ENCODE peak calls at places on chromosomes 12 and 14, in nine cellular contexts. One of them, this sample, is unnamed. For H3K4me1 and H3K36me3, the result is how much of the 10 kb centered on the place peaks cover.

GRCh38 chr12:122086641-122087285 is 8.2 kb downstream of the MLXIP start:
- DNase-seq in fibroblast of lung: no peak
- DNase-seq in heart left ventricle: no peak
- DNase-seq in psoas muscle: no peak
- DNase-seq in mesendoderm: no peak
- DNase-seq in Peyer's patch: no peak
- DNase-seq in mammary epithelial cell: no peak
- DNase-seq in left lung: no peak
- DNase-seq in neuronal stem cell: no peak
- DNase-seq in this sample: no peak

GRCh38 chr12:2924019-2924418 is 33.3 kb downstream of the TULP3 start:
- DNase-seq in fibroblast of lung: peak
- DNase-seq in left lung: no peak
- DNase-seq in psoas muscle: peak
- DNase-seq in neuronal stem cell: no peak
- DNase-seq in mammary epithelial cell: peak
- DNase-seq in heart left ventricle: no peak
- DNase-seq in mesendoderm: no peak
- DNase-seq in Peyer's patch: no peak
- DNase-seq in this sample: no peak

GRCh38 chr12:118840399-118840798 is 140.9 kb upstream of the SRRM4 start:
- DNase-seq in heart left ventricle: no peak
- DNase-seq in neuronal stem cell: no peak
- DNase-seq in fibroblast of lung: no peak
- DNase-seq in mesendoderm: peak
- DNase-seq in psoas muscle: no peak
- DNase-seq in mammary epithelial cell: no peak
- DNase-seq in left lung: no peak
- DNase-seq in Peyer's patch: no peak
- DNase-seq in this sample: no peak

GRCh38 chr14:89445252-89445973 is 28.4 kb upstream of the FOXN3 start:
- DNase-seq in heart left ventricle: no peak
- DNase-seq in mesendoderm: no peak
- DNase-seq in psoas muscle: no peak
- DNase-seq in fibroblast of lung: no peak
- DNase-seq in mammary epithelial cell: no peak
- DNase-seq in Peyer's patch: no peak
- DNase-seq in left lung: no peak
- DNase-seq in neuronal stem cell: no peak
- DNase-seq in this sample: no peak

GRCh38 chr12:128056299-128056885 is 210.6 kb upstream of the TMEM132C start:
- DNase-seq in fibroblast of lung: no peak
- DNase-seq in Peyer's patch: no peak
- DNase-seq in psoas muscle: no peak
- DNase-seq in mammary epithelial cell: no peak
- DNase-seq in neuronal stem cell: no peak
- DNase-seq in mesendoderm: peak
- DNase-seq in left lung: no peak
- DNase-seq in heart left ventricle: no peak
- DNase-seq in this sample: no peak

GRCh38 chr12:92393504-92393903 is 247.9 kb upstream of the BTG1 start:
- DNase-seq in mammary epithelial cell: no peak
- DNase-seq in psoas muscle: no peak
- DNase-seq in left lung: no peak
- DNase-seq in neuronal stem cell: no peak
- DNase-seq in mesendoderm: no peak
- DNase-seq in Peyer's patch: no peak
- DNase-seq in heart left ventricle: no peak
- DNase-seq in fibroblast of lung: no peak
- DNase-seq in this sample: no peak

GRCh38 chr12:53820503-53820902 is 68.7 kb upstream of the CISTR start:
- DNase-seq in psoas muscle: no peak
- DNase-seq in mesendoderm: peak
- DNase-seq in mammary epithelial cell: peak
- DNase-seq in fibroblast of lung: peak
- DNase-seq in heart left ventricle: no peak
- DNase-seq in Peyer's patch: no peak
- DNase-seq in neuronal stem cell: no peak
- DNase-seq in left lung: no peak
- DNase-seq in this sample: no peak

GRCh38 chr14:93132472-93133065 is 16.8 kb upstream of the ITPK1 start:
- DNase-seq in mammary epithelial cell: no peak
- DNase-seq in Peyer's patch: peak
- DNase-seq in heart left ventricle: peak
- DNase-seq in fibroblast of lung: peak
- DNase-seq in psoas muscle: no peak
- DNase-seq in neuronal stem cell: no peak
- DNase-seq in left lung: no peak
- DNase-seq in mesendoderm: peak
- DNase-seq in this sample: no peak

DNA sequence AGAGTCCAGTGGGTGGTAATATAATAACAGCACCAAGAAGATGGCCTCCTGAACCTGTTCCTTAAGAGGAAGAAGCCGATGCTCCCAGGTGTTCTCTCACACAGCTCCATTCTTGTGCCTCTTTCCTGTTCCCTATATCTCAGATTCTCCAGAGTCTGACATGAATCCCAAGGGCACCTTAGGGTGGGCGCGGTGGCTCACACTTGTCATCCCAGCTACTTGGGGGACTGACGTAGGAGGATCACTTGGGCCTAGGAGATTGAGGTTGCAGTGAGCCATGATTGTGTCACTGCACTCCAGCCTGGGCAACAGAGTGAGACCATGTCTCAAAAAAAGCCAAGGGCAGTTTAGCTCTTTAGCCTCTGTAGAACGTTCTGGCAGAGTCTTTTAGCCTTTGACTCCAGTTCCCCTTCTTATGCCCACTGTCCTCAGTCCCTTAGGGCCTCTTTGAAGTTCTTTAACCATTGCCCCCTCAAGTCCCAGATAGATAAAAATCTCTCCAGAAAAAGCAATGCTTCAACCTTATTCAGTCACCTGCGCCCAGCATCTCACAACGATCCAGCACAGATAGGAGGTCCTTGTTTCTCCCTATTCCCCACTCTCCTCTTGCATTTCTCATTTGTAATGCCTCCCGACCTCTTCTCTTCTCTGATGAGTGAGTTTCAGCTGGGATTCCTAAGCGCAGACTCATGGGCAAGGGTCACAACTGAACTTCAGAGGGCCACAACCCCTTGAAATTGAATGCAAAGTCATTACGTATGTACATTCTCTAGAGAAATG is 4.7 kb downstream of the CCDC184 start:
- DNase-seq in mesendoderm: no peak
- DNase-seq in Peyer's patch: no peak
- DNase-seq in heart left ventricle: no peak
- DNase-seq in psoas muscle: no peak
- DNase-seq in left lung: no peak
- DNase-seq in neuronal stem cell: no peak
- DNase-seq in mammary epithelial cell: no peak
- DNase-seq in fibroblast of lung: no peak
- DNase-seq in this sample: no peak
- H3K4me1 ChIP-seq in mesendoderm: under half
- H3K4me1 ChIP-seq in Peyer's patch: under half
- H3K4me1 ChIP-seq in heart left ventricle: under half
- H3K4me1 ChIP-seq in psoas muscle: under half
- H3K4me1 ChIP-seq in left lung: under half
- H3K4me1 ChIP-seq in neuronal stem cell: under half
- H3K4me1 ChIP-seq in mammary epithelial cell: under half
- H3K4me1 ChIP-seq in fibroblast of lung: under half
- H3K4me1 ChIP-seq in this sample: under half

GRCh38 chr14:103436533-103436932 is 51.3 kb downstream of the MARK3 start:
- DNase-seq in mesendoderm: no peak
- DNase-seq in left lung: no peak
- DNase-seq in neuronal stem cell: no peak
- DNase-seq in Peyer's patch: no peak
- DNase-seq in mammary epithelial cell: peak
- DNase-seq in fibroblast of lung: peak
- DNase-seq in heart left ventricle: no peak
- DNase-seq in psoas muscle: no peak
- DNase-seq in this sample: no peak

GRCh38 chr14:103432627-103433026 is 47.4 kb downstream of the MARK3 start:
- DNase-seq in heart left ventricle: no peak
- DNase-seq in psoas muscle: no peak
- DNase-seq in Peyer's patch: no peak
- DNase-seq in mesendoderm: no peak
- DNase-seq in neuronal stem cell: no peak
- DNase-seq in fibroblast of lung: no peak
- DNase-seq in left lung: no peak
- DNase-seq in mammary epithelial cell: no peak
- DNase-seq in this sample: no peak

GRCh38 chr14:103434868-103435442 is 49.7 kb downstream of the MARK3 start:
- DNase-seq in psoas muscle: no peak
- DNase-seq in fibroblast of lung: no peak
- DNase-seq in left lung: no peak
- DNase-seq in mesendoderm: no peak
- DNase-seq in neuronal stem cell: no peak
- DNase-seq in heart left ventricle: no peak
- DNase-seq in Peyer's patch: no peak
- DNase-seq in mammary epithelial cell: no peak
- DNase-seq in this sample: no peak

GRCh38 chr14:103428732-103429556 is 43.7 kb downstream of the MARK3 start:
- DNase-seq in Peyer's patch: no peak
- DNase-seq in psoas muscle: no peak
- DNase-seq in heart left ventricle: no peak
- DNase-seq in mesendoderm: no peak
- DNase-seq in mammary epithelial cell: no peak
- DNase-seq in left lung: no peak
- DNase-seq in neuronal stem cell: no peak
- DNase-seq in fibroblast of lung: no peak
- DNase-seq in this sample: no peak

GRCh38 chr14:103433902-103434563 is 48.8 kb downstream of the MARK3 start:
- DNase-seq in mesendoderm: no peak
- DNase-seq in psoas muscle: no peak
- DNase-seq in Peyer's patch: no peak
- DNase-seq in neuronal stem cell: no peak
- DNase-seq in mammary epithelial cell: no peak
- DNase-seq in fibroblast of lung: no peak
- DNase-seq in heart left ventricle: no peak
- DNase-seq in left lung: no peak
- DNase-seq in this sample: no peak
- H3K36me3 ChIP-seq in mesendoderm: under half
- H3K36me3 ChIP-seq in psoas muscle: under half
- H3K36me3 ChIP-seq in Peyer's patch: under half
- H3K36me3 ChIP-seq in neuronal stem cell: half or more
- H3K36me3 ChIP-seq in mammary epithelial cell: under half
- H3K36me3 ChIP-seq in fibroblast of lung: under half
- H3K36me3 ChIP-seq in heart left ventricle: under half
- H3K36me3 ChIP-seq in left lung: under half
- H3K36me3 ChIP-seq in this sample: under half

GRCh38 chr14:99595034-99595433 is 9.0 kb downstream of the CCDC85C start:
- DNase-seq in left lung: no peak
- DNase-seq in psoas muscle: no peak
- DNase-seq in neuronal stem cell: no peak
- DNase-seq in Peyer's patch: no peak
- DNase-seq in mesendoderm: no peak
- DNase-seq in fibroblast of lung: no peak
- DNase-seq in heart left ventricle: no peak
- DNase-seq in mammary epithelial cell: no peak
- DNase-seq in this sample: no peak

GRCh38 chr14:99592394-99592793 is 11.6 kb downstream of the CCDC85C start:
- DNase-seq in psoas muscle: no peak
- DNase-seq in mammary epithelial cell: no peak
- DNase-seq in mesendoderm: no peak
- DNase-seq in Peyer's patch: no peak
- DNase-seq in left lung: no peak
- DNase-seq in fibroblast of lung: no peak
- DNase-seq in neuronal stem cell: no peak
- DNase-seq in heart left ventricle: no peak
- DNase-seq in this sample: no peak

GRCh38 chr14:99593971-99594841 is 9.8 kb downstream of the CCDC85C start:
- DNase-seq in heart left ventricle: no peak
- DNase-seq in fibroblast of lung: no peak
- DNase-seq in mammary epithelial cell: no peak
- DNase-seq in neuronal stem cell: no peak
- DNase-seq in Peyer's patch: no peak
- DNase-seq in left lung: no peak
- DNase-seq in psoas muscle: no peak
- DNase-seq in mesendoderm: no peak
- DNase-seq in this sample: no peak

GRCh38 chr14:99590746-99591555 is 13.1 kb downstream of the CCDC85C start:
- DNase-seq in mammary epithelial cell: no peak
- DNase-seq in fibroblast of lung: peak
- DNase-seq in psoas muscle: no peak
- DNase-seq in heart left ventricle: no peak
- DNase-seq in Peyer's patch: no peak
- DNase-seq in neuronal stem cell: no peak
- DNase-seq in left lung: no peak
- DNase-seq in mesendoderm: no peak
- DNase-seq in this sample: no peak

GRCh38 chr14:99592933-99593753 is 10.9 kb downstream of the CCDC85C start:
- DNase-seq in fibroblast of lung: no peak
- DNase-seq in left lung: no peak
- DNase-seq in mammary epithelial cell: no peak
- DNase-seq in heart left ventricle: no peak
- DNase-seq in psoas muscle: no peak
- DNase-seq in mesendoderm: no peak
- DNase-seq in Peyer's patch: no peak
- DNase-seq in neuronal stem cell: no peak
- DNase-seq in this sample: no peak
- H3K4me1 ChIP-seq in fibroblast of lung: under half
- H3K4me1 ChIP-seq in left lung: under half
- H3K4me1 ChIP-seq in mammary epithelial cell: under half
- H3K4me1 ChIP-seq in heart left ventricle: half or more
- H3K4me1 ChIP-seq in psoas muscle: under half
- H3K4me1 ChIP-seq in mesendoderm: under half
- H3K4me1 ChIP-seq in Peyer's patch: half or more
- H3K4me1 ChIP-seq in neuronal stem cell: under half
- H3K4me1 ChIP-seq in this sample: under half

GRCh38 chr12:6076776-6077700 is 47.4 kb downstream of the VWF start:
- DNase-seq in Peyer's patch: no peak
- DNase-seq in neuronal stem cell: no peak
- DNase-seq in psoas muscle: no peak
- DNase-seq in mesendoderm: no peak
- DNase-seq in mammary epithelial cell: no peak
- DNase-seq in fibroblast of lung: no peak
- DNase-seq in left lung: no peak
- DNase-seq in heart left ventricle: no peak
- DNase-seq in this sample: no peak

GRCh38 chr12:6076340-6076739 is 48.1 kb downstream of the VWF start:
- DNase-seq in left lung: no peak
- DNase-seq in heart left ventricle: no peak
- DNase-seq in Peyer's patch: no peak
- DNase-seq in psoas muscle: no peak
- DNase-seq in mammary epithelial cell: no peak
- DNase-seq in fibroblast of lung: no peak
- DNase-seq in neuronal stem cell: no peak
- DNase-seq in mesendoderm: no peak
- DNase-seq in this sample: no peak

GRCh38 chr12:6073426-6073825 is 51.0 kb downstream of the VWF start:
- DNase-seq in mesendoderm: no peak
- DNase-seq in mammary epithelial cell: no peak
- DNase-seq in left lung: no peak
- DNase-seq in neuronal stem cell: no peak
- DNase-seq in heart left ventricle: no peak
- DNase-seq in psoas muscle: no peak
- DNase-seq in Peyer's patch: no peak
- DNase-seq in fibroblast of lung: no peak
- DNase-seq in this sample: no peak

GRCh38 chr12:6074394-6074793 is 50.1 kb downstream of the VWF start:
- DNase-seq in left lung: no peak
- DNase-seq in Peyer's patch: no peak
- DNase-seq in heart left ventricle: no peak
- DNase-seq in mammary epithelial cell: no peak
- DNase-seq in mesendoderm: no peak
- DNase-seq in fibroblast of lung: no peak
- DNase-seq in neuronal stem cell: no peak
- DNase-seq in psoas muscle: no peak
- DNase-seq in this sample: no peak

DNA sequence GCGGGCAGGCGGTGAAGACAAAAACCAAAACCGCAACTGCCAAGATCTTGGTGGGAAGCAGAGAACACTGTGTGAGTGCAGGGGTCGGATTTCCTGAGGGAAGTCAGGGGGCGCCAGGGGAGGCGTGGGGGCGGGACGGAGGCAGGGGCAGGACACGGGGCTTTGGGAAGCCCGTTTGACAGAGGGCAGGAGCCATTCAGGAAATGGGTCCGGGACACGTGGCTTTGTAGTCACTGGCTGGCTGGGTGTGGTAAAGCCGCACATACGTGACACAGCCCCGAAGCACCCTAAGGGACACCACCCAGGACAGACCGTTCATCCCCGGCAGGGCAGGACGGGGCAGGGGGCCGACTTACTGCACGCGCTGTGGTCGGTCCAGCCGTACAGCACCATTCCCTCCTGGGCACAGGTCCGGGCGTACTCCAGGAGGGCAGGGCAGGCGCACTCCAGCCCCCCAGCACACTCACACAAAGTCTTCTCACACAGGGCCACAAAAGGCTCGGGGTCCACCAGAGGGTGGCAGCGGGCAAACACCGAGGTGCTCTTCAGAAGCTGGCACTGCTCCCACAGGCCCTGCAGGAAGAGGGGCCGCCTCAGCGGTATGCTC is 49.4 kb downstream of the VWF start:
- DNase-seq in mesendoderm: no peak
- DNase-seq in heart left ventricle: peak
- DNase-seq in mammary epithelial cell: no peak
- DNase-seq in psoas muscle: no peak
- DNase-seq in Peyer's patch: peak
- DNase-seq in fibroblast of lung: no peak
- DNase-seq in left lung: peak
- DNase-seq in neuronal stem cell: no peak
- DNase-seq in this sample: peak
- H3K36me3 ChIP-seq in mesendoderm: under half
- H3K36me3 ChIP-seq in heart left ventricle: under half
- H3K36me3 ChIP-seq in mammary epithelial cell: under half
- H3K36me3 ChIP-seq in psoas muscle: under half
- H3K36me3 ChIP-seq in Peyer's patch: under half
- H3K36me3 ChIP-seq in fibroblast of lung: under half
- H3K36me3 ChIP-seq in left lung: under half
- H3K36me3 ChIP-seq in neuronal stem cell: under half
- H3K36me3 ChIP-seq in this sample: under half